ENCODE peak calls at places on chromosomes 4 and X, in six cellular contexts. P is BJ; I is activated naive CD4-positive, alpha-beta T cell treated with anti-CD3 and anti-CD28 coated beads, Interleukin-2, amount 10 ng/mL, durations not matched to agents 7 days and 5 days; C is cardiac septum; Y is stimulated activated CD4-positive, alpha-beta T cell treated with anti-CD3 and anti-CD28 coated beads, Interleukin-4, amount 100 ng/mL, for 48 hours; M is OCI-LY7. K is an unnamed sample.
A peak's percentile ranks its signal among the peaks of the same experiment; 100 is the strongest.

GRCh38 chr4:147094228-147094627 is 148.6 kb upstream of the TTC29 start:
- DNase-seq in P (no peak), I (no peak), C (no peak), Y (no peak), M (no peak), K (no peak)

GRCh38 chrX:124462931-124463330 is 116.6 kb downstream of the SH2D1A start:
- DNase-seq in P (no peak), I (no peak), C (no peak), Y (no peak), M (no peak), K (no peak)

GRCh38 chr4:127249066-127249766 is 383.5 kb upstream of the INTU start:
- DNase-seq in P (no peak), I (no peak), C (no peak), Y (no peak), M (no peak), K (no peak)

GRCh38 chrX:107047622-107048021 is 47.6 kb upstream of the MORC4 start:
- DNase-seq in P (no peak), I (no peak), C (no peak), Y (no peak), M (no peak), K (no peak)

GRCh38 chrX:87468941-87469340 is 48.7 kb upstream of the KLHL4 start:
- DNase-seq in P (no peak), I (no peak), C (no peak), Y (no peak), M (no peak), K (no peak)

GRCh38 chrX:102029026-102029425 is 96.5 kb upstream of the TCEAL2 start:
- DNase-seq in P (no peak), I (no peak), C (no peak), Y (no peak), M (no peak), K (no peak)

GRCh38 chrX:68934922-68935321 is 106.1 kb downstream of the EFNB1 start:
- DNase-seq in P (no peak), I (no peak), C (no peak), Y (no peak), M (no peak), K (no peak)

GRCh38 chr4:152265149-152265621 is 270.7 kb downstream of the FBXW7 start:
- DNase-seq in P (peak; percentile 70), I (no peak), C (no peak), Y (no peak), M (no peak), K (no peak)

GRCh38 chr4:118265312-118266144 is 87.3 kb downstream of the PRSS12 start:
- DNase-seq in P (no peak), I (peak; percentile 50), C (no peak), Y (peak; percentile 15), M (no peak), K (no peak)

GRCh38 chr4:106569151-106570029 is 200.8 kb upstream of the GIMD1 start:
- DNase-seq in P (no peak), I (no peak), C (no peak), Y (no peak), M (no peak), K (no peak)

GRCh38 chr4:67198757-67199156 is 346.5 kb downstream of the CENPC start:
- DNase-seq in P (no peak), I (no peak), C (no peak), Y (no peak), M (peak; percentile 4), K (no peak)

K was measured in central memory CD8-positive, alpha-beta T cell.